ENCODE peak calls at places on chromosomes 5 and 9, in eight cellular contexts. One of them, this sample, is unnamed.

GRCh38 chr5:34660444-34660843 is 4.3 kb downstream of the RAI14 start:
- DNase-seq in nucleus accumbens: no peak
- DNase-seq in HFFc6: peak
- DNase-seq in HT-29: no peak
- DNase-seq in retina: no peak
- DNase-seq in ELR: peak
- DNase-seq in astrocyte of the cerebellum: peak
- DNase-seq in left ventricle myocardium inferior: no peak
- DNase-seq in this sample: no peak

GRCh38 chr5:103621548-103621930 is 59.0 kb upstream of the NUDT12 start:
- DNase-seq in HT-29: no peak
- DNase-seq in HFFc6: no peak
- DNase-seq in nucleus accumbens: no peak
- DNase-seq in left ventricle myocardium inferior: no peak
- DNase-seq in ELR: no peak
- DNase-seq in astrocyte of the cerebellum: no peak
- DNase-seq in retina: no peak
- DNase-seq in this sample: no peak

GRCh38 chr5:180817847-180818246 is 15.2 kb upstream of the MGAT1 start:
- DNase-seq in astrocyte of the cerebellum: no peak
- DNase-seq in nucleus accumbens: no peak
- DNase-seq in retina: peak
- DNase-seq in ELR: no peak
- DNase-seq in HFFc6: no peak
- DNase-seq in HT-29: no peak
- DNase-seq in left ventricle myocardium inferior: no peak
- DNase-seq in this sample: no peak

GRCh38 chr9:13990336-13990735 is 323.6 kb downstream of the NFIB start:
- DNase-seq in astrocyte of the cerebellum: no peak
- DNase-seq in nucleus accumbens: no peak
- DNase-seq in HT-29: no peak
- DNase-seq in left ventricle myocardium inferior: no peak
- DNase-seq in HFFc6: no peak
- DNase-seq in retina: no peak
- DNase-seq in ELR: no peak
- DNase-seq in this sample: no peak

GRCh38 chr5:134410822-134411221 is 859 bp downstream of the CDKN2AIPNL start:
- DNase-seq in left ventricle myocardium inferior: no peak
- DNase-seq in astrocyte of the cerebellum: no peak
- DNase-seq in nucleus accumbens: no peak
- DNase-seq in HT-29: no peak
- DNase-seq in ELR: no peak
- DNase-seq in HFFc6: no peak
- DNase-seq in retina: no peak
- DNase-seq in this sample: no peak

GRCh38 chr9:137761032-137761431 is 116.5 kb upstream of the CACNA1B start:
- DNase-seq in retina: no peak
- DNase-seq in left ventricle myocardium inferior: no peak
- DNase-seq in astrocyte of the cerebellum: no peak
- DNase-seq in nucleus accumbens: no peak
- DNase-seq in ELR: no peak
- DNase-seq in HT-29: no peak
- DNase-seq in HFFc6: no peak
- DNase-seq in this sample: no peak

GRCh38 chr5:7213525-7213924 is 182.4 kb upstream of the ADCY2 start:
- DNase-seq in HFFc6: no peak
- DNase-seq in ELR: no peak
- DNase-seq in retina: no peak
- DNase-seq in astrocyte of the cerebellum: no peak
- DNase-seq in nucleus accumbens: no peak
- DNase-seq in left ventricle myocardium inferior: no peak
- DNase-seq in HT-29: no peak
- DNase-seq in this sample: no peak

GRCh38 chr5:170633235-170634041 is 129.6 kb downstream of the KCNIP1 start:
- DNase-seq in nucleus accumbens: peak
- DNase-seq in HFFc6: peak
- DNase-seq in HT-29: peak
- DNase-seq in ELR: peak
- DNase-seq in left ventricle myocardium inferior: peak
- DNase-seq in astrocyte of the cerebellum: peak
- DNase-seq in retina: peak
- DNase-seq in this sample: no peak

GRCh38 chr9:18473551-18474279 is at the start of gene ADAMTSL1:
- DNase-seq in retina: peak
- DNase-seq in HFFc6: peak
- DNase-seq in left ventricle myocardium inferior: peak
- DNase-seq in nucleus accumbens: no peak
- DNase-seq in ELR: peak
- DNase-seq in HT-29: no peak
- DNase-seq in astrocyte of the cerebellum: peak
- DNase-seq in this sample: peak

GRCh38 chr9:17744786-17745185 is 165.9 kb downstream of the SH3GL2 start:
- DNase-seq in HFFc6: no peak
- DNase-seq in nucleus accumbens: no peak
- DNase-seq in left ventricle myocardium inferior: no peak
- DNase-seq in retina: no peak
- DNase-seq in astrocyte of the cerebellum: peak
- DNase-seq in ELR: peak
- DNase-seq in HT-29: peak
- DNase-seq in this sample: no peak

GRCh38 chr5:54243483-54244080 is 66.8 kb downstream of the ARL15 start:
- DNase-seq in HT-29: peak
- DNase-seq in ELR: peak
- DNase-seq in left ventricle myocardium inferior: no peak
- DNase-seq in HFFc6: peak
- DNase-seq in nucleus accumbens: no peak
- DNase-seq in retina: peak
- DNase-seq in astrocyte of the cerebellum: peak
- DNase-seq in this sample: peak

This sample was measured in glutamatergic neuron.